ENCODE peak calls at places on chromosomes 11 and 22, in six cellular contexts. Q is HFFc6, B is KBM-7, V is left ventricle myocardium inferior, P is NCI-H1930, D is substantia nigra. A is an unnamed sample.

GRCh38 chr11:79515781-79516180 is 75.0 kb upstream of the TENM4 start:
- DNase-seq in B (no peak), V (no peak), P (no peak), Q (no peak), D (no peak), A (no peak)

GRCh38 chr22:37316405-37316804 is 34.1 kb downstream of the CYTH4 start:
- DNase-seq in P (no peak), V (no peak), Q (no peak), B (no peak), D (no peak), A (no peak)

GRCh38 chr22:44151661-44152060 is 29.1 kb upstream of the PARVG start:
- DNase-seq in Q (peak), P (no peak), D (no peak), B (no peak), V (no peak), A (peak)

GRCh38 chr11:105975128-105975527 is 46.9 kb downstream of the MSANTD4 start:
- DNase-seq in V (no peak), P (no peak), B (no peak), D (no peak), Q (no peak), A (peak)

GRCh38 chr11:92302766-92303165 is 78.1 kb downstream of the FAT3 start:
- DNase-seq in V (no peak), Q (peak), D (no peak), B (no peak), P (no peak), A (no peak)

GRCh38 chr11:4068962-4069361 is 25.6 kb upstream of the RRM1 start:
- DNase-seq in P (no peak), V (no peak), Q (no peak), D (no peak), B (peak), A (no peak)

GRCh38 chr11:134333951-134334350 is 2.2 kb downstream of the GLB1L2 start:
- DNase-seq in B (no peak), D (no peak), Q (no peak), V (no peak), P (no peak), A (no peak)

GRCh38 chr11:12042215-12042676 is 33.8 kb upstream of the DKK3 start:
- DNase-seq in B (peak), D (no peak), P (no peak), Q (peak), V (no peak), A (peak)

GRCh38 chr22:40463727-40464126 is 93.3 kb downstream of the SGSM3 start:
- DNase-seq in B (no peak), V (no peak), D (no peak), Q (no peak), P (no peak), A (no peak)

GRCh38 chr11:18692941-18693760 is 5.4 kb upstream of the TMEM86A start:
- DNase-seq in Q (no peak), V (no peak), P (no peak), B (no peak), D (no peak), A (no peak)

GRCh38 chr11:119689318-119689717 is 39.7 kb downstream of the NECTIN1 start:
- DNase-seq in P (no peak), V (no peak), B (no peak), D (no peak), Q (no peak), A (no peak)

GRCh38 chr11:117219455-117219854 is 12.4 kb downstream of the PCSK7 start:
- DNase-seq in B (no peak), Q (no peak), V (no peak), P (no peak), D (no peak), A (no peak)

GRCh38 chr11:7593476-7593875 is 79.7 kb downstream of the PPFIBP2 start:
- DNase-seq in Q (no peak), B (no peak), D (no peak), P (no peak), V (no peak), A (no peak)

GRCh38 chr11:69277074-69277809 is 16.7 kb upstream of the MYEOV start:
- DNase-seq in V (no peak), P (no peak), Q (no peak), D (no peak), B (no peak), A (no peak)

GRCh38 chr22:35561796-35562526 is 21.3 kb downstream of the RASD2 start:
- DNase-seq in V (no peak), B (no peak), D (no peak), Q (peak), P (no peak), A (peak)

GRCh38 chr11:108498816-108499408 is 728 bp upstream of the POGLUT3 start:
- DNase-seq in B (no peak), Q (no peak), V (no peak), D (no peak), P (no peak), A (no peak)

A was measured in choroid plexus epithelial cell.